ENCODE peak calls at places on chromosomes 4 and X, in four cellular contexts. O is lung microvascular endothelial cell; H is activated naive CD8-positive, alpha-beta T cell treated with anti-CD3 and anti-CD28 coated beads for 36 hours; F is stimulated activated CD8-positive, alpha-beta memory T cell treated with anti-CD3 and anti-CD28 coated beads, Interleukin-15, amount 100 ng/mL, for 4 hours. V is an unnamed sample.

GRCh38 chr4:129043523-129043922 is 49.8 kb downstream of the SCLT1 start:
- DNase-seq in O (no peak), H (no peak), F (no peak), V (no peak)

GRCh38 chrX:44017726-44018125 is 44.5 kb upstream of the NDP start:
- DNase-seq in O (peak), H (no peak), F (no peak), V (peak)

GRCh38 chr4:154332681-154333421 is 158.7 kb downstream of the DCHS2 start:
- DNase-seq in O (no peak), H (peak), F (peak), V (no peak)

GRCh38 chr4:20028694-20029093 is 223.0 kb upstream of the SLIT2 start:
- DNase-seq in O (peak), H (no peak), F (no peak), V (no peak)

GRCh38 chrX:121110536-121110935 is 63.1 kb downstream of the GLUD2 start:
- DNase-seq in O (no peak), H (no peak), F (no peak), V (no peak)

GRCh38 chr4:185280608-185281007 is 71.2 kb downstream of the SNX25 start:
- DNase-seq in O (peak), H (no peak), F (no peak), V (no peak)

GRCh38 chr4:6128221-6128871 is 72.0 kb downstream of the JAKMIP1 start:
- DNase-seq in O (no peak), H (no peak), F (no peak), V (no peak)

GRCh38 chr4:170476351-170476750 is 386.6 kb upstream of the AADAT start:
- DNase-seq in O (no peak), H (no peak), F (no peak), V (no peak)

GRCh38 chr4:84389406-84389805 is 109.7 kb downstream of the NKX6-1 start:
- DNase-seq in O (no peak), H (no peak), F (no peak), V (no peak)

GRCh38 chrX:85084770-85085393 is 81.2 kb downstream of the APOOL start:
- DNase-seq in O (peak), H (no peak), F (no peak), V (no peak)

V was measured in SJSA1.